ENCODE peak calls at places on chromosomes 16 and 17, in five cellular contexts. T is upper lobe of right lung, O is astrocyte, U is aorta, I is globus pallidus. V is an unnamed sample.

GRCh38 chr17:6648181-6648580 is 3.2 kb downstream of the MED31 start:
- DNase-seq in T (no peak), O (no peak), U (no peak), I (no peak), V (no peak)

GRCh38 chr16:4373909-4374742 is 2.5 kb downstream of the VASN start:
- DNase-seq in T (peak; percentile 86), O (peak; percentile 95), U (peak; percentile 90), I (no peak), V (peak; percentile 92)

GRCh38 chr16:89581861-89582563 is 6.5 kb downstream of the CPNE7 start:
- DNase-seq in T (no peak), O (peak; percentile 62), U (no peak), I (no peak), V (no peak)

GRCh38 chr17:50203589-50204345 is 2.3 kb upstream of the COL1A1 start:
- DNase-seq in T (no peak), O (peak; percentile 97), U (peak; percentile 63), I (no peak), V (peak; percentile 51)

GRCh38 chr17:61380217-61380835 is 19.3 kb upstream of the TBX2 start:
- DNase-seq in T (no peak), O (no peak), U (no peak), I (no peak), V (no peak)

GRCh38 chr16:58127033-58127556 is 2.1 kb downstream of the CFAP20 start:
- DNase-seq in T (no peak), O (peak; percentile 39), U (no peak), I (no peak), V (no peak)

GRCh38 chr16:67198238-67198734 is 645 bp upstream of the ELMO3 start:
- DNase-seq in T (peak; percentile 82), O (no peak), U (no peak), I (peak; percentile 42), V (peak; percentile 91)

GRCh38 chr17:67629963-67630320 is 87.8 kb upstream of the NOL11 start:
- DNase-seq in T (no peak), O (peak; percentile 30), U (no peak), I (no peak), V (peak; percentile 64)

GRCh38 chr16:87210949-87211348 is 106.2 kb downstream of the C16orf95 start:
- DNase-seq in T (no peak), O (no peak), U (no peak), I (no peak), V (no peak)

GRCh38 chr17:50440172-50440837 is 14.3 kb downstream of the ACSF2 start:
- DNase-seq in T (peak; percentile 71), O (no peak), U (no peak), I (no peak), V (no peak)

GRCh38 chr17:81431545-81432482 is 36.6 kb downstream of the BAHCC1 start:
- DNase-seq in T (no peak), O (no peak), U (no peak), I (no peak), V (no peak)

GRCh38 chr16:78352184-78352583 is 252.7 kb downstream of the WWOX start:
- DNase-seq in T (no peak), O (no peak), U (no peak), I (no peak), V (no peak)

GRCh38 chr16:85225291-85225690 is 113.0 kb upstream of the CIBAR2 start:
- DNase-seq in T (no peak), O (no peak), U (no peak), I (no peak), V (no peak)

GRCh38 chr16:3553138-3553923 is 23.9 kb downstream of the NLRC3 start:
- DNase-seq in T (no peak), O (no peak), U (no peak), I (no peak), V (peak; percentile 80)

GRCh38 chr16:73365010-73365409 is 317.1 kb upstream of the ZFHX3 start:
- DNase-seq in T (no peak), O (peak; percentile 3), U (no peak), I (no peak), V (no peak)

GRCh38 chr16:8768701-8769100 is 28.7 kb downstream of the TMEM186 start:
- DNase-seq in T (no peak), O (no peak), U (no peak), I (no peak), V (peak; percentile 39)

GRCh38 chr17:76370261-76370993 is 14.0 kb upstream of the SPHK1 start:
- DNase-seq in T (no peak), O (peak; percentile 96), U (peak; percentile 92), I (no peak), V (peak; percentile 66)

GRCh38 chr16:70602831-70603230 is 43.5 kb upstream of the IL34 start:
- DNase-seq in T (no peak), O (no peak), U (no peak), I (no peak), V (no peak)

GRCh38 chr17:33457477-33457876 is 164.4 kb upstream of the ASIC2 start:
- DNase-seq in T (no peak), O (no peak), U (no peak), I (no peak), V (no peak)

GRCh38 chr17:50199211-50199633 is 2.2 kb downstream of the COL1A1 start:
- DNase-seq in T (no peak), O (no peak), U (peak; percentile 54), I (no peak), V (no peak)

GRCh38 chr17:70073799-70074198 is 1.2 kb upstream of the KCNJ16 start:
- DNase-seq in T (no peak), O (no peak), U (no peak), I (no peak), V (no peak)

GRCh38 chr16:10767127-10767526 is 23.5 kb downstream of the NUBP1 start:
- DNase-seq in T (no peak), O (no peak), U (no peak), I (no peak), V (no peak)

GRCh38 chr16:47574091-47575054 is 113.2 kb downstream of the PHKB start:
- DNase-seq in T (no peak), O (peak; percentile 77), U (no peak), I (no peak), V (no peak)

GRCh38 chr17:45325810-45326209 is 9.0 kb upstream of the MAP3K14 start:
- DNase-seq in T (peak; percentile 10), O (no peak), U (no peak), I (no peak), V (no peak)

GRCh38 chr17:7912927-7913524 is 3.1 kb downstream of the RNF227 start:
- DNase-seq in T (no peak), O (peak; percentile 50), U (peak; percentile 10), I (peak; percentile 68), V (peak; percentile 82)

GRCh38 chr17:21127508-21128077 is 829 bp downstream of the DHRS7B start:
- DNase-seq in T (no peak), O (no peak), U (no peak), I (no peak), V (no peak)

GRCh38 chr17:79850571-79851460 is 11.6 kb upstream of the CBX4 start:
- DNase-seq in T (no peak), O (peak; percentile 84), U (no peak), I (no peak), V (no peak)

GRCh38 chr16:23838485-23839142 is 2.8 kb downstream of the PRKCB start:
- DNase-seq in T (no peak), O (no peak), U (no peak), I (no peak), V (no peak)

GRCh38 chr16:77043076-77043475 is 147.9 kb upstream of the MON1B start:
- DNase-seq in T (no peak), O (peak; percentile 1), U (no peak), I (no peak), V (peak; percentile 17)

GRCh38 chr17:36931697-36932382 is 5.4 kb upstream of the LHX1 start:
- DNase-seq in T (peak; percentile 46), O (no peak), U (no peak), I (no peak), V (peak; percentile 57)

GRCh38 chr16:2473999-2474876 is 689 bp upstream of the TBC1D24 start:
- DNase-seq in T (peak; percentile 81), O (no peak), U (peak; percentile 60), I (no peak), V (peak; percentile 90)

GRCh38 chr17:31794111-31794510 is 64.9 kb downstream of the COPRS start:
- DNase-seq in T (no peak), O (no peak), U (no peak), I (no peak), V (no peak)

GRCh38 chr16:87515475-87516330 is 22.9 kb upstream of the ZCCHC14 start:
- DNase-seq in T (no peak), O (no peak), U (no peak), I (no peak), V (no peak)

GRCh38 chr16:66099261-66099660 is 267.2 kb upstream of the CDH5 start:
- DNase-seq in T (no peak), O (no peak), U (no peak), I (no peak), V (no peak)

GRCh38 chr16:26993988-26994387 is 72.7 kb upstream of the C16orf82 start:
- DNase-seq in T (no peak), O (no peak), U (no peak), I (no peak), V (no peak)

V was measured in H7.